ENCODE peak calls at places on chromosome 13, in eight cellular contexts. U is NB4; A is HCT116; P is cardiac septum; D is cardiac fibroblast; Z is stimulated activated CD4-positive, alpha-beta T cell treated with anti-CD3 and anti-CD28 coated beads, Interleukin-1b, Interleukin-23, amount 100 ng/mL, for 1 hour; X is activated CD4-positive, alpha-beta T cell treated with anti-CD3 and anti-CD28 coated beads for 36 hours; T is mucosa of gallbladder. W is an unnamed sample.

GRCh38 chr13:107124129-107124718 is 556.3 kb upstream of the ARGLU1 start:
- DNase-seq in U (peak), A (no peak), P (no peak), D (peak), Z (no peak), X (no peak), T (no peak), W (no peak)

GRCh38 chr13:91406619-91407018 is 8.2 kb downstream of the GPC5 start:
- DNase-seq in U (peak), A (peak), P (no peak), D (peak), Z (no peak), X (peak), T (no peak), W (no peak)

GRCh38 chr13:79533781-79534400 is 52.9 kb downstream of the NDFIP2 start:
- DNase-seq in U (peak), A (no peak), P (no peak), D (peak), Z (no peak), X (no peak), T (no peak), W (no peak)

GRCh38 chr13:74868044-74868443 is 613.9 kb downstream of the TBC1D4 start:
- DNase-seq in U (no peak), A (no peak), P (no peak), D (no peak), Z (no peak), X (no peak), T (no peak), W (no peak)

GRCh38 chr13:47220453-47221150 is 323.7 kb upstream of the HTR2A start:
- DNase-seq in U (no peak), A (no peak), P (no peak), D (peak), Z (no peak), X (no peak), T (no peak), W (no peak)

GRCh38 chr13:49436890-49437289 is 7.0 kb downstream of the CAB39L start:
- DNase-seq in U (no peak), A (no peak), P (no peak), D (peak), Z (no peak), X (no peak), T (no peak), W (peak)

GRCh38 chr13:43758834-43759233 is 27.9 kb downstream of the ENOX1 start:
- DNase-seq in U (no peak), A (no peak), P (no peak), D (no peak), Z (no peak), X (no peak), T (no peak), W (no peak)

GRCh38 chr13:35914662-35915061 is 216.5 kb downstream of the DCLK1 start:
- DNase-seq in U (no peak), A (no peak), P (no peak), D (no peak), Z (no peak), X (no peak), T (no peak), W (no peak)

GRCh38 chr13:78032132-78032531 is 113.5 kb upstream of the EDNRB start:
- DNase-seq in U (no peak), A (no peak), P (no peak), D (no peak), Z (no peak), X (no peak), T (no peak), W (no peak)

GRCh38 chr13:33379597-33379996 is 94.0 kb upstream of the STARD13 start:
- DNase-seq in U (no peak), A (no peak), P (no peak), D (no peak), Z (no peak), X (no peak), T (peak), W (peak)

GRCh38 chr13:114078501-114079451 is 53.6 kb downstream of the RASA3 start:
- DNase-seq in U (no peak), A (no peak), P (peak), D (peak), Z (no peak), X (no peak), T (no peak), W (peak)

GRCh38 chr13:20492641-20493040 is 33.0 kb downstream of the CRYL1 start:
- DNase-seq in U (peak), A (peak), P (no peak), D (peak), Z (peak), X (peak), T (no peak), W (no peak)

GRCh38 chr13:112975401-112975939 is 6.5 kb downstream of the MCF2L start:
- DNase-seq in U (no peak), A (no peak), P (no peak), D (no peak), Z (no peak), X (no peak), T (no peak), W (no peak)

GRCh38 chr13:23469901-23470525 is 36.5 kb upstream of the SACS start:
- DNase-seq in U (no peak), A (no peak), P (no peak), D (no peak), Z (no peak), X (no peak), T (no peak), W (no peak)

GRCh38 chr13:28530729-28531194 is 35.8 kb upstream of the FLT1 start:
- DNase-seq in U (peak), A (no peak), P (no peak), D (peak), Z (no peak), X (no peak), T (no peak), W (no peak)

GRCh38 chr13:79457948-79458347 is 23.0 kb upstream of the NDFIP2 start:
- DNase-seq in U (peak), A (no peak), P (no peak), D (peak), Z (no peak), X (peak), T (no peak), W (no peak)

GRCh38 chr13:99760456-99760855 is 211.1 kb downstream of the ZIC5 start:
- DNase-seq in U (no peak), A (no peak), P (no peak), D (no peak), Z (no peak), X (no peak), T (no peak), W (no peak)

W was measured in adrenal gland.